ENCODE peak calls at places on chromosomes 1 and 21, in five cellular contexts. One of them, this sample, is unnamed.
A peak's percentile ranks its signal among the peaks of the same experiment; 100 is the strongest.

GRCh38 chr1:46539968-46540367 is 11.5 kb downstream of the KNCN start:
- DNase-seq in left ventricle myocardium inferior: no peak
- DNase-seq in smooth muscle cell of the brain vasculature: no peak
- DNase-seq in stimulated activated CD4-positive, alpha-beta T cell treated with anti-CD3 and anti-CD28 coated beads, Interleukin-1b, Interleukin-23, amount 100 ng/mL, for 4 hours: no peak
- DNase-seq in astrocyte of the cerebellum: no peak
- DNase-seq in this sample: peak; percentile 85

GRCh38 chr21:37460196-37460595 is 93.6 kb downstream of the DYRK1A start:
- DNase-seq in left ventricle myocardium inferior: no peak
- DNase-seq in smooth muscle cell of the brain vasculature: no peak
- DNase-seq in stimulated activated CD4-positive, alpha-beta T cell treated with anti-CD3 and anti-CD28 coated beads, Interleukin-1b, Interleukin-23, amount 100 ng/mL, for 4 hours: no peak
- DNase-seq in astrocyte of the cerebellum: no peak
- DNase-seq in this sample: no peak

GRCh38 chr1:162235261-162235780 is 141.3 kb downstream of the SPATA46 start:
- DNase-seq in left ventricle myocardium inferior: no peak
- DNase-seq in smooth muscle cell of the brain vasculature: no peak
- DNase-seq in stimulated activated CD4-positive, alpha-beta T cell treated with anti-CD3 and anti-CD28 coated beads, Interleukin-1b, Interleukin-23, amount 100 ng/mL, for 4 hours: no peak
- DNase-seq in astrocyte of the cerebellum: peak; percentile 94
- DNase-seq in this sample: peak; percentile 57

GRCh38 chr1:54114001-54114400 is 38.8 kb downstream of the CDCP2 start:
- DNase-seq in left ventricle myocardium inferior: no peak
- DNase-seq in smooth muscle cell of the brain vasculature: no peak
- DNase-seq in stimulated activated CD4-positive, alpha-beta T cell treated with anti-CD3 and anti-CD28 coated beads, Interleukin-1b, Interleukin-23, amount 100 ng/mL, for 4 hours: no peak
- DNase-seq in astrocyte of the cerebellum: no peak
- DNase-seq in this sample: no peak

GRCh38 chr1:27111771-27112573 is 43.0 kb downstream of the SLC9A1 start:
- DNase-seq in left ventricle myocardium inferior: peak; percentile 77
- DNase-seq in smooth muscle cell of the brain vasculature: peak; percentile 90
- DNase-seq in stimulated activated CD4-positive, alpha-beta T cell treated with anti-CD3 and anti-CD28 coated beads, Interleukin-1b, Interleukin-23, amount 100 ng/mL, for 4 hours: peak; percentile 29
- DNase-seq in astrocyte of the cerebellum: peak; percentile 81
- DNase-seq in this sample: peak; percentile 100

GRCh38 chr1:172356620-172357019 is 63.9 kb upstream of the C1orf105 start:
- DNase-seq in left ventricle myocardium inferior: no peak
- DNase-seq in smooth muscle cell of the brain vasculature: no peak
- DNase-seq in stimulated activated CD4-positive, alpha-beta T cell treated with anti-CD3 and anti-CD28 coated beads, Interleukin-1b, Interleukin-23, amount 100 ng/mL, for 4 hours: no peak
- DNase-seq in astrocyte of the cerebellum: no peak
- DNase-seq in this sample: peak; percentile 97

GRCh38 chr1:70627910-70628309 is 216.8 kb downstream of the CTH start:
- DNase-seq in left ventricle myocardium inferior: no peak
- DNase-seq in smooth muscle cell of the brain vasculature: no peak
- DNase-seq in stimulated activated CD4-positive, alpha-beta T cell treated with anti-CD3 and anti-CD28 coated beads, Interleukin-1b, Interleukin-23, amount 100 ng/mL, for 4 hours: no peak
- DNase-seq in astrocyte of the cerebellum: no peak
- DNase-seq in this sample: peak; percentile 8

GRCh38 chr1:95118019-95118499 is 904 bp downstream of the TLCD4 start:
- DNase-seq in left ventricle myocardium inferior: no peak
- DNase-seq in smooth muscle cell of the brain vasculature: no peak
- DNase-seq in stimulated activated CD4-positive, alpha-beta T cell treated with anti-CD3 and anti-CD28 coated beads, Interleukin-1b, Interleukin-23, amount 100 ng/mL, for 4 hours: peak; percentile 9
- DNase-seq in astrocyte of the cerebellum: no peak
- DNase-seq in this sample: no peak

GRCh38 chr1:23194119-23194984 is 22.9 kb downstream of the HTR1D start:
- DNase-seq in left ventricle myocardium inferior: no peak
- DNase-seq in smooth muscle cell of the brain vasculature: peak; percentile 68
- DNase-seq in stimulated activated CD4-positive, alpha-beta T cell treated with anti-CD3 and anti-CD28 coated beads, Interleukin-1b, Interleukin-23, amount 100 ng/mL, for 4 hours: no peak
- DNase-seq in astrocyte of the cerebellum: peak; percentile 85
- DNase-seq in this sample: peak; percentile 49

GRCh38 chr1:183753464-183753891 is 51.4 kb upstream of the RGL1 start:
- DNase-seq in left ventricle myocardium inferior: no peak
- DNase-seq in smooth muscle cell of the brain vasculature: no peak
- DNase-seq in stimulated activated CD4-positive, alpha-beta T cell treated with anti-CD3 and anti-CD28 coated beads, Interleukin-1b, Interleukin-23, amount 100 ng/mL, for 4 hours: no peak
- DNase-seq in astrocyte of the cerebellum: no peak
- DNase-seq in this sample: no peak

GRCh38 chr1:234667891-234668576 is 58.1 kb upstream of the IRF2BP2 start:
- DNase-seq in left ventricle myocardium inferior: no peak
- DNase-seq in smooth muscle cell of the brain vasculature: no peak
- DNase-seq in stimulated activated CD4-positive, alpha-beta T cell treated with anti-CD3 and anti-CD28 coated beads, Interleukin-1b, Interleukin-23, amount 100 ng/mL, for 4 hours: no peak
- DNase-seq in astrocyte of the cerebellum: no peak
- DNase-seq in this sample: no peak

GRCh38 chr1:170586321-170586855 is 54.4 kb downstream of the GORAB start:
- DNase-seq in left ventricle myocardium inferior: peak; percentile 26
- DNase-seq in smooth muscle cell of the brain vasculature: no peak
- DNase-seq in stimulated activated CD4-positive, alpha-beta T cell treated with anti-CD3 and anti-CD28 coated beads, Interleukin-1b, Interleukin-23, amount 100 ng/mL, for 4 hours: no peak
- DNase-seq in astrocyte of the cerebellum: no peak
- DNase-seq in this sample: no peak

GRCh38 chr1:99051611-99052283 is 47.1 kb upstream of the PLPPR5 start:
- DNase-seq in left ventricle myocardium inferior: no peak
- DNase-seq in smooth muscle cell of the brain vasculature: no peak
- DNase-seq in stimulated activated CD4-positive, alpha-beta T cell treated with anti-CD3 and anti-CD28 coated beads, Interleukin-1b, Interleukin-23, amount 100 ng/mL, for 4 hours: no peak
- DNase-seq in astrocyte of the cerebellum: no peak
- DNase-seq in this sample: no peak

GRCh38 chr1:116806245-116806644 is 52.0 kb downstream of the CD2 start:
- DNase-seq in left ventricle myocardium inferior: no peak
- DNase-seq in smooth muscle cell of the brain vasculature: no peak
- DNase-seq in stimulated activated CD4-positive, alpha-beta T cell treated with anti-CD3 and anti-CD28 coated beads, Interleukin-1b, Interleukin-23, amount 100 ng/mL, for 4 hours: peak; percentile 54
- DNase-seq in astrocyte of the cerebellum: no peak
- DNase-seq in this sample: no peak

GRCh38 chr1:18151436-18151835 is 43.8 kb downstream of the IGSF21 start:
- DNase-seq in left ventricle myocardium inferior: no peak
- DNase-seq in smooth muscle cell of the brain vasculature: no peak
- DNase-seq in stimulated activated CD4-positive, alpha-beta T cell treated with anti-CD3 and anti-CD28 coated beads, Interleukin-1b, Interleukin-23, amount 100 ng/mL, for 4 hours: no peak
- DNase-seq in astrocyte of the cerebellum: peak; percentile 2
- DNase-seq in this sample: no peak

GRCh38 chr1:181680871-181681270 is 197.6 kb downstream of the CACNA1E start:
- DNase-seq in left ventricle myocardium inferior: no peak
- DNase-seq in smooth muscle cell of the brain vasculature: no peak
- DNase-seq in stimulated activated CD4-positive, alpha-beta T cell treated with anti-CD3 and anti-CD28 coated beads, Interleukin-1b, Interleukin-23, amount 100 ng/mL, for 4 hours: no peak
- DNase-seq in astrocyte of the cerebellum: no peak
- DNase-seq in this sample: no peak

GRCh38 chr1:65527672-65528071 is 107.2 kb downstream of the LEPR start:
- DNase-seq in left ventricle myocardium inferior: no peak
- DNase-seq in smooth muscle cell of the brain vasculature: no peak
- DNase-seq in stimulated activated CD4-positive, alpha-beta T cell treated with anti-CD3 and anti-CD28 coated beads, Interleukin-1b, Interleukin-23, amount 100 ng/mL, for 4 hours: no peak
- DNase-seq in astrocyte of the cerebellum: no peak
- DNase-seq in this sample: no peak

GRCh38 chr1:220843481-220844011 is 35.7 kb upstream of the HLX start:
- DNase-seq in left ventricle myocardium inferior: peak; percentile 32
- DNase-seq in smooth muscle cell of the brain vasculature: peak; percentile 1
- DNase-seq in stimulated activated CD4-positive, alpha-beta T cell treated with anti-CD3 and anti-CD28 coated beads, Interleukin-1b, Interleukin-23, amount 100 ng/mL, for 4 hours: no peak
- DNase-seq in astrocyte of the cerebellum: peak; percentile 55
- DNase-seq in this sample: no peak

GRCh38 chr1:49050041-49050440 is 273.4 kb upstream of the BEND5 start:
- DNase-seq in left ventricle myocardium inferior: no peak
- DNase-seq in smooth muscle cell of the brain vasculature: no peak
- DNase-seq in stimulated activated CD4-positive, alpha-beta T cell treated with anti-CD3 and anti-CD28 coated beads, Interleukin-1b, Interleukin-23, amount 100 ng/mL, for 4 hours: no peak
- DNase-seq in astrocyte of the cerebellum: no peak
- DNase-seq in this sample: no peak

GRCh38 chr1:77671836-77672235 is 10.6 kb downstream of the ZZZ3 start:
- DNase-seq in left ventricle myocardium inferior: no peak
- DNase-seq in smooth muscle cell of the brain vasculature: no peak
- DNase-seq in stimulated activated CD4-positive, alpha-beta T cell treated with anti-CD3 and anti-CD28 coated beads, Interleukin-1b, Interleukin-23, amount 100 ng/mL, for 4 hours: no peak
- DNase-seq in astrocyte of the cerebellum: no peak
- DNase-seq in this sample: no peak

GRCh38 chr1:241870290-241870689 is 22.3 kb downstream of the EXO1 start:
- DNase-seq in left ventricle myocardium inferior: no peak
- DNase-seq in smooth muscle cell of the brain vasculature: no peak
- DNase-seq in stimulated activated CD4-positive, alpha-beta T cell treated with anti-CD3 and anti-CD28 coated beads, Interleukin-1b, Interleukin-23, amount 100 ng/mL, for 4 hours: no peak
- DNase-seq in astrocyte of the cerebellum: peak; percentile 2
- DNase-seq in this sample: no peak

GRCh38 chr1:220363196-220363831 is 91.1 kb upstream of the RAB3GAP2 start:
- DNase-seq in left ventricle myocardium inferior: no peak
- DNase-seq in smooth muscle cell of the brain vasculature: no peak
- DNase-seq in stimulated activated CD4-positive, alpha-beta T cell treated with anti-CD3 and anti-CD28 coated beads, Interleukin-1b, Interleukin-23, amount 100 ng/mL, for 4 hours: no peak
- DNase-seq in astrocyte of the cerebellum: no peak
- DNase-seq in this sample: no peak

GRCh38 chr1:92708368-92708950 is 76.4 kb downstream of the EVI5 start:
- DNase-seq in left ventricle myocardium inferior: no peak
- DNase-seq in smooth muscle cell of the brain vasculature: no peak
- DNase-seq in stimulated activated CD4-positive, alpha-beta T cell treated with anti-CD3 and anti-CD28 coated beads, Interleukin-1b, Interleukin-23, amount 100 ng/mL, for 4 hours: no peak
- DNase-seq in astrocyte of the cerebellum: no peak
- DNase-seq in this sample: peak; percentile 12

GRCh38 chr1:19695772-19696171 is 31.1 kb downstream of the HTR6 start:
- DNase-seq in left ventricle myocardium inferior: no peak
- DNase-seq in smooth muscle cell of the brain vasculature: no peak
- DNase-seq in stimulated activated CD4-positive, alpha-beta T cell treated with anti-CD3 and anti-CD28 coated beads, Interleukin-1b, Interleukin-23, amount 100 ng/mL, for 4 hours: no peak
- DNase-seq in astrocyte of the cerebellum: no peak
- DNase-seq in this sample: no peak

GRCh38 chr1:58456470-58456869 is 90.1 kb downstream of the OMA1 start:
- DNase-seq in left ventricle myocardium inferior: no peak
- DNase-seq in smooth muscle cell of the brain vasculature: no peak
- DNase-seq in stimulated activated CD4-positive, alpha-beta T cell treated with anti-CD3 and anti-CD28 coated beads, Interleukin-1b, Interleukin-23, amount 100 ng/mL, for 4 hours: no peak
- DNase-seq in astrocyte of the cerebellum: no peak
- DNase-seq in this sample: no peak